ENCODE peak calls at places on chromosomes 1 and 21, in eight cellular contexts. T is mesendoderm, Z is GM23248, Y is SJCRH30, Q is transverse colon, E is endodermal cell, L is coronary artery, G is OCI-LY7. C is an unnamed sample.

GRCh38 chr1:42922687-42923366 is 35.8 kb downstream of the SLC2A1 start:
- DNase-seq in T (peak; percentile 98), Z (peak; percentile 84), Y (peak; percentile 91), Q (peak; percentile 59), E (peak; percentile 92), L (peak; percentile 74), G (peak; percentile 87), C (no peak)

GRCh38 chr1:150160964-150161626 is 11.4 kb downstream of the PLEKHO1 start:
- DNase-seq in T (peak; percentile 34), Z (no peak), Y (no peak), Q (no peak), E (no peak), L (no peak), G (peak; percentile 49), C (no peak)

GRCh38 chr1:68104155-68104554 is 53.7 kb upstream of the DIRAS3 start:
- DNase-seq in T (no peak), Z (peak; percentile 46), Y (peak; percentile 82), Q (no peak), E (no peak), L (no peak), G (no peak), C (no peak)

GRCh38 chr1:165228676-165229075 is 127.8 kb downstream of the LMX1A start:
- DNase-seq in T (peak; percentile 44), Z (peak; percentile 41), Y (peak; percentile 38), Q (no peak), E (peak; percentile 81), L (no peak), G (no peak), C (no peak)

GRCh38 chr21:45595574-45596295 is 47.8 kb upstream of the PCBP3 start:
- DNase-seq in T (no peak), Z (no peak), Y (no peak), Q (no peak), E (no peak), L (no peak), G (no peak), C (no peak)

GRCh38 chr21:17583898-17584297 is 28.8 kb downstream of the BTG3 start:
- DNase-seq in T (no peak), Z (no peak), Y (no peak), Q (no peak), E (no peak), L (no peak), G (no peak), C (no peak)

GRCh38 chr21:35943752-35944151 is 116.6 kb downstream of the SETD4 start:
- DNase-seq in T (no peak), Z (no peak), Y (no peak), Q (no peak), E (no peak), L (no peak), G (no peak), C (no peak)

GRCh38 chr1:182888736-182889531 is 49.8 kb downstream of the DHX9 start:
- DNase-seq in T (no peak), Z (peak; percentile 27), Y (no peak), Q (no peak), E (peak; percentile 47), L (no peak), G (no peak), C (no peak)

GRCh38 chr1:171460018-171460585 is 25.2 kb upstream of the PRRC2C start:
- DNase-seq in T (no peak), Z (no peak), Y (no peak), Q (no peak), E (no peak), L (no peak), G (no peak), C (no peak)

GRCh38 chr21:35134299-35134698 is 85.2 kb upstream of the RUNX1 start:
- DNase-seq in T (no peak), Z (no peak), Y (no peak), Q (no peak), E (no peak), L (no peak), G (no peak), C (no peak)

GRCh38 chr1:230230948-230231738 is 164.1 kb downstream of the GALNT2 start:
- DNase-seq in T (peak; percentile 87), Z (no peak), Y (no peak), Q (peak; percentile 48), E (peak; percentile 87), L (no peak), G (no peak), C (no peak)

GRCh38 chr1:223711173-223711572 is 1.2 kb upstream of the CAPN2 start:
- DNase-seq in T (no peak), Z (peak; percentile 66), Y (no peak), Q (peak; percentile 35), E (no peak), L (no peak), G (no peak), C (no peak)
- H3K27ac ChIP-seq in T (no peak overlapping the region), Z (no peak overlapping the region), Y (no peak overlapping the region), Q (no peak overlapping the region), E (no peak overlapping the region), L (peak overlapping the region; percentile 36), G (no peak overlapping the region), C (peak overlapping the region; percentile 98)

GRCh38 chr1:221709854-221710253 is 32.0 kb downstream of the DUSP10 start:
- DNase-seq in T (no peak), Z (no peak), Y (no peak), Q (no peak), E (no peak), L (no peak), G (no peak), C (no peak)

GRCh38 chr1:221711642-221712041 is 30.2 kb downstream of the DUSP10 start:
- DNase-seq in T (no peak), Z (no peak), Y (no peak), Q (no peak), E (no peak), L (no peak), G (no peak), C (no peak)

GRCh38 chr1:221712198-221712684 is 29.6 kb downstream of the DUSP10 start:
- DNase-seq in T (no peak), Z (peak; percentile 88), Y (peak; percentile 17), Q (no peak), E (no peak), L (no peak), G (no peak), C (no peak)

GRCh38 chr1:221712776-221713431 is 29.0 kb downstream of the DUSP10 start:
- DNase-seq in T (no peak), Z (peak; percentile 23), Y (no peak), Q (peak; percentile 64), E (no peak), L (no peak), G (no peak), C (no peak)

GRCh38 chr1:221711156-221711577 is 30.7 kb downstream of the DUSP10 start:
- DNase-seq in T (no peak), Z (no peak), Y (no peak), Q (no peak), E (no peak), L (no peak), G (no peak), C (no peak)
- H3K27ac ChIP-seq in T (no peak overlapping the region), Z (no peak overlapping the region), Y (no peak overlapping the region), Q (peak overlapping the region; percentile 77), E (no peak overlapping the region), L (peak overlapping the region; percentile 10), G (no peak overlapping the region), C (peak overlapping the region; percentile 77)

GRCh38 chr1:185916866-185917265 is 182.7 kb downstream of the HMCN1 start:
- DNase-seq in T (no peak), Z (peak; percentile 69), Y (no peak), Q (no peak), E (no peak), L (no peak), G (no peak), C (no peak)

GRCh38 chr1:185914089-185914488 is 179.9 kb downstream of the HMCN1 start:
- DNase-seq in T (no peak), Z (no peak), Y (no peak), Q (no peak), E (no peak), L (no peak), G (no peak), C (no peak)

GRCh38 chr1:185917646-185918045 is 183.5 kb downstream of the HMCN1 start:
- DNase-seq in T (peak; percentile 77), Z (peak; percentile 51), Y (peak; percentile 53), Q (no peak), E (peak; percentile 90), L (no peak), G (no peak), C (no peak)

GRCh38 chr1:185911978-185912377 is 177.8 kb downstream of the HMCN1 start:
- DNase-seq in T (peak; percentile 25), Z (no peak), Y (no peak), Q (no peak), E (peak; percentile 75), L (no peak), G (no peak), C (no peak)

GRCh38 chr1:185912504-185912903 is 178.3 kb downstream of the HMCN1 start:
- DNase-seq in T (peak; percentile 92), Z (no peak), Y (no peak), Q (no peak), E (peak; percentile 92), L (no peak), G (no peak), C (no peak)
- H3K27ac ChIP-seq in T (no peak overlapping the region), Z (no peak overlapping the region), Y (no peak overlapping the region), Q (no peak overlapping the region), E (no peak overlapping the region), L (no peak overlapping the region), G (no peak overlapping the region), C (no peak overlapping the region)

DNA sequence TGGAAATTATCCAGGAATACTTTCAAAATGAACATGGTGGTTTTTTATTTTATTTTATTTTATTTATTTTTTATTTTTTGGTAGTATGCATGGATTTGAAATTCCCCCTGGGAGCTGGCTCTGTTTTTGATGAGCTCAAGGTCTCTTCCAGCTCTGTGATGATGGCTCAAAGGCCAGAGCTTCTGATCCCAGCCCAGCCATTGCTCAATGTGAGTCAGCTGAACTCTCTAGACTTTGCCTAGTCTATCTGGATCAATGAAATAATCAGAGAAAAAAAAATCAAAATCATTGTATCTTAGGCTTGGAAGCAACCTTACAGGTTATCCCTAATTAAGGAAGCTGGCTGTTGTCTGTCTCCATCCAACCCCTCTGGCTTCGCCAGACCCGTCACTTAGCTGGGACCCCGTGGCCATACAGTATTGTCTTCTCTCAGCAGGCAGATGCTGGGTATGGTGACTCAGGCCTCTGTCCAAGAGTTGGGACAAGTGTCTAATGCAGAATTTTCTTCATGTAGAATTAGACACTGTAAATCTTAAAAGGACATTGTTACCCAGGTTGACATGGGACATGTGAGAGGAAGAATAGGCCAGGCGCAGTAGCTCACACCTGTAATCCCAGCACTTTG is 90.2 kb upstream of the LPGAT1 start:
- DNase-seq in T (no peak), Z (peak; percentile 65), Y (no peak), Q (no peak), E (no peak), L (no peak), G (no peak), C (no peak)
- H3K27ac ChIP-seq in T (no peak overlapping the region), Z (peak overlapping the region; percentile 59), Y (no peak overlapping the region), Q (no peak overlapping the region), E (no peak overlapping the region), L (no peak overlapping the region), G (no peak overlapping the region), C (no peak overlapping the region)

GRCh38 chr1:163875214-163875926 is 553.6 kb downstream of the NUF2 start:
- DNase-seq in T (no peak), Z (peak; percentile 92), Y (peak; percentile 45), Q (peak; percentile 18), E (no peak), L (no peak), G (no peak), C (no peak)
- H3K27ac ChIP-seq in T (no peak overlapping the region), Z (peak overlapping the region; percentile 99), Y (peak overlapping the region; percentile 40), Q (peak overlapping the region; percentile 55), E (peak overlapping the region; percentile 92), L (peak overlapping the region; percentile 66), G (no peak overlapping the region), C (peak overlapping the region; percentile 60)

C was measured in esophagus muscularis mucosa.